ENCODE peak calls at places on chromosomes 3 and 15, in nine cellular contexts. One of them, this sample, is unnamed.

GRCh38 chr3:47996440-47996839 is 19.8 kb downstream of the MAP4 start:
- DNase-seq in neural crest cell: no peak
- DNase-seq in stimulated activated CD8-positive, alpha-beta memory T cell treated with anti-CD3 and anti-CD28 coated beads, Interleukin-4, amount 100 ng/mL, for 1 hour: no peak
- DNase-seq in activated CD4-positive, alpha-beta T cell treated with anti-CD3 and anti-CD28 coated beads, Interleukin-2, amount 10 ng/mL, durations not matched to agents 7 days and 5 days: no peak
- DNase-seq in astrocyte: no peak
- DNase-seq in NCI-H748 treated with DMSO at 0.1 percent for 48 hours: no peak
- DNase-seq in pancreas: no peak
- DNase-seq in RPMI8226: no peak
- DNase-seq in COR-L47: no peak
- DNase-seq in this sample: no peak

GRCh38 chr3:3893590-3893989 is 94.4 kb downstream of the LRRN1 start:
- DNase-seq in RPMI8226: no peak
- DNase-seq in activated CD4-positive, alpha-beta T cell treated with anti-CD3 and anti-CD28 coated beads, Interleukin-2, amount 10 ng/mL, durations not matched to agents 7 days and 5 days: no peak
- DNase-seq in COR-L47: no peak
- DNase-seq in astrocyte: no peak
- DNase-seq in NCI-H748 treated with DMSO at 0.1 percent for 48 hours: no peak
- DNase-seq in neural crest cell: no peak
- DNase-seq in pancreas: no peak
- DNase-seq in stimulated activated CD8-positive, alpha-beta memory T cell treated with anti-CD3 and anti-CD28 coated beads, Interleukin-4, amount 100 ng/mL, for 1 hour: no peak
- DNase-seq in this sample: no peak

GRCh38 chr3:54094926-54095325 is 27.4 kb upstream of the CACNA2D3 start:
- DNase-seq in activated CD4-positive, alpha-beta T cell treated with anti-CD3 and anti-CD28 coated beads, Interleukin-2, amount 10 ng/mL, durations not matched to agents 7 days and 5 days: no peak
- DNase-seq in astrocyte: no peak
- DNase-seq in RPMI8226: no peak
- DNase-seq in COR-L47: no peak
- DNase-seq in neural crest cell: no peak
- DNase-seq in pancreas: no peak
- DNase-seq in stimulated activated CD8-positive, alpha-beta memory T cell treated with anti-CD3 and anti-CD28 coated beads, Interleukin-4, amount 100 ng/mL, for 1 hour: no peak
- DNase-seq in NCI-H748 treated with DMSO at 0.1 percent for 48 hours: no peak
- DNase-seq in this sample: no peak

GRCh38 chr3:32817561-32818430 is at the start of gene TRIM71:
- DNase-seq in neural crest cell: no peak
- DNase-seq in activated CD4-positive, alpha-beta T cell treated with anti-CD3 and anti-CD28 coated beads, Interleukin-2, amount 10 ng/mL, durations not matched to agents 7 days and 5 days: peak; percentile 7
- DNase-seq in pancreas: no peak
- DNase-seq in stimulated activated CD8-positive, alpha-beta memory T cell treated with anti-CD3 and anti-CD28 coated beads, Interleukin-4, amount 100 ng/mL, for 1 hour: no peak
- DNase-seq in NCI-H748 treated with DMSO at 0.1 percent for 48 hours: no peak
- DNase-seq in COR-L47: no peak
- DNase-seq in RPMI8226: no peak
- DNase-seq in astrocyte: no peak
- DNase-seq in this sample: no peak

GRCh38 chr3:155079795-155080546 is at the start of gene MME:
- DNase-seq in NCI-H748 treated with DMSO at 0.1 percent for 48 hours: no peak
- DNase-seq in pancreas: peak; percentile 11
- DNase-seq in RPMI8226: peak; percentile 64
- DNase-seq in stimulated activated CD8-positive, alpha-beta memory T cell treated with anti-CD3 and anti-CD28 coated beads, Interleukin-4, amount 100 ng/mL, for 1 hour: no peak
- DNase-seq in activated CD4-positive, alpha-beta T cell treated with anti-CD3 and anti-CD28 coated beads, Interleukin-2, amount 10 ng/mL, durations not matched to agents 7 days and 5 days: no peak
- DNase-seq in astrocyte: peak; percentile 32
- DNase-seq in COR-L47: peak; percentile 8
- DNase-seq in neural crest cell: peak; percentile 49
- DNase-seq in this sample: peak; percentile 91

GRCh38 chr15:67174864-67175573 is 79.4 kb downstream of the AAGAB start:
- DNase-seq in NCI-H748 treated with DMSO at 0.1 percent for 48 hours: no peak
- DNase-seq in activated CD4-positive, alpha-beta T cell treated with anti-CD3 and anti-CD28 coated beads, Interleukin-2, amount 10 ng/mL, durations not matched to agents 7 days and 5 days: no peak
- DNase-seq in pancreas: no peak
- DNase-seq in COR-L47: no peak
- DNase-seq in RPMI8226: peak; percentile 24
- DNase-seq in astrocyte: peak; percentile 52
- DNase-seq in neural crest cell: no peak
- DNase-seq in stimulated activated CD8-positive, alpha-beta memory T cell treated with anti-CD3 and anti-CD28 coated beads, Interleukin-4, amount 100 ng/mL, for 1 hour: no peak
- DNase-seq in this sample: no peak

GRCh38 chr3:67957268-67957667 is 302.9 kb upstream of the SUCLG2 start:
- DNase-seq in activated CD4-positive, alpha-beta T cell treated with anti-CD3 and anti-CD28 coated beads, Interleukin-2, amount 10 ng/mL, durations not matched to agents 7 days and 5 days: no peak
- DNase-seq in stimulated activated CD8-positive, alpha-beta memory T cell treated with anti-CD3 and anti-CD28 coated beads, Interleukin-4, amount 100 ng/mL, for 1 hour: no peak
- DNase-seq in neural crest cell: no peak
- DNase-seq in NCI-H748 treated with DMSO at 0.1 percent for 48 hours: no peak
- DNase-seq in RPMI8226: no peak
- DNase-seq in pancreas: no peak
- DNase-seq in COR-L47: no peak
- DNase-seq in astrocyte: no peak
- DNase-seq in this sample: no peak

GRCh38 chr15:82040395-82040794 is 5.4 kb downstream of the MEX3B start:
- DNase-seq in astrocyte: no peak
- DNase-seq in RPMI8226: no peak
- DNase-seq in stimulated activated CD8-positive, alpha-beta memory T cell treated with anti-CD3 and anti-CD28 coated beads, Interleukin-4, amount 100 ng/mL, for 1 hour: no peak
- DNase-seq in NCI-H748 treated with DMSO at 0.1 percent for 48 hours: no peak
- DNase-seq in pancreas: no peak
- DNase-seq in COR-L47: no peak
- DNase-seq in activated CD4-positive, alpha-beta T cell treated with anti-CD3 and anti-CD28 coated beads, Interleukin-2, amount 10 ng/mL, durations not matched to agents 7 days and 5 days: no peak
- DNase-seq in neural crest cell: no peak
- DNase-seq in this sample: no peak